ENCODE peak calls at places on chromosomes 12 and 14, in four cellular contexts. One of them, this sample, is unnamed.
A peak's percentile ranks its signal among the peaks of the same experiment; 100 is the strongest.

GRCh38 chr12:85805654-85806053 is 30.6 kb downstream of the RASSF9 start:
- DNase-seq in PC-9: no peak
- DNase-seq in thoracic aorta: no peak
- DNase-seq in RWPE2: no peak
- DNase-seq in this sample: no peak

GRCh38 chr14:61466249-61466904 is 145.0 kb downstream of the PRKCH start:
- DNase-seq in PC-9: no peak
- DNase-seq in thoracic aorta: peak; percentile 34
- DNase-seq in RWPE2: peak; percentile 94
- DNase-seq in this sample: peak; percentile 88

GRCh38 chr12:132881853-132882252 is 5.6 kb downstream of the CHFR start:
- DNase-seq in PC-9: no peak
- DNase-seq in thoracic aorta: no peak
- DNase-seq in RWPE2: no peak
- DNase-seq in this sample: no peak

GRCh38 chr12:113788020-113788856 is 177.9 kb downstream of the RBM19 start:
- DNase-seq in PC-9: no peak
- DNase-seq in thoracic aorta: no peak
- DNase-seq in RWPE2: no peak
- DNase-seq in this sample: no peak

GRCh38 chr12:130706311-130706710 is 9.8 kb downstream of the RIMBP2 start:
- DNase-seq in PC-9: no peak
- DNase-seq in thoracic aorta: no peak
- DNase-seq in RWPE2: no peak
- DNase-seq in this sample: no peak

GRCh38 chr12:121003650-121004049 is 12.6 kb downstream of the C12orf43 start:
- DNase-seq in PC-9: no peak
- DNase-seq in thoracic aorta: no peak
- DNase-seq in RWPE2: no peak
- DNase-seq in this sample: no peak

GRCh38 chr12:120234643-120235368 is 30.7 kb downstream of the PXN start:
- DNase-seq in PC-9: peak; percentile 79
- DNase-seq in thoracic aorta: peak; percentile 87
- DNase-seq in RWPE2: no peak
- DNase-seq in this sample: peak; percentile 99

GRCh38 chr12:95380997-95381786 is 92.8 kb upstream of the METAP2 start:
- DNase-seq in PC-9: no peak
- DNase-seq in thoracic aorta: no peak
- DNase-seq in RWPE2: no peak
- DNase-seq in this sample: no peak

GRCh38 chr12:70243510-70244331 is 488 bp downstream of the CNOT2 start:
- DNase-seq in PC-9: peak; percentile 30
- DNase-seq in thoracic aorta: no peak
- DNase-seq in RWPE2: peak; percentile 55
- DNase-seq in this sample: no peak

GRCh38 chr12:45518516-45519235 is 210.8 kb upstream of the ARID2 start:
- DNase-seq in PC-9: no peak
- DNase-seq in thoracic aorta: no peak
- DNase-seq in RWPE2: no peak
- DNase-seq in this sample: no peak

GRCh38 chr14:36582011-36582873 is at the start of gene NKX2-8:
- DNase-seq in PC-9: peak; percentile 30
- DNase-seq in thoracic aorta: no peak
- DNase-seq in RWPE2: no peak
- DNase-seq in this sample: no peak

GRCh38 chr12:109820921-109821381 is 12.2 kb downstream of the TRPV4 start:
- DNase-seq in PC-9: peak; percentile 58
- DNase-seq in thoracic aorta: no peak
- DNase-seq in RWPE2: peak; percentile 83
- DNase-seq in this sample: no peak

GRCh38 chr14:64196668-64197411 is 97.3 kb downstream of the ESR2 start:
- DNase-seq in PC-9: no peak
- DNase-seq in thoracic aorta: no peak
- DNase-seq in RWPE2: no peak
- DNase-seq in this sample: no peak

GRCh38 chr12:98515368-98516183 is at the start of gene TMPO:
- DNase-seq in PC-9: peak; percentile 94
- DNase-seq in thoracic aorta: peak; percentile 28
- DNase-seq in RWPE2: peak; percentile 86
- DNase-seq in this sample: peak; percentile 55

GRCh38 chr14:89407856-89408255 is 9.2 kb downstream of the FOXN3 start:
- DNase-seq in PC-9: no peak
- DNase-seq in thoracic aorta: no peak
- DNase-seq in RWPE2: no peak
- DNase-seq in this sample: no peak

GRCh38 chr14:63760014-63760413 is 32.1 kb upstream of the SGPP1 start:
- DNase-seq in PC-9: no peak
- DNase-seq in thoracic aorta: no peak
- DNase-seq in RWPE2: no peak
- DNase-seq in this sample: no peak

GRCh38 chr12:93468008-93468371 is 676 bp downstream of the MRPL42 start:
- DNase-seq in PC-9: no peak
- DNase-seq in thoracic aorta: no peak
- DNase-seq in RWPE2: no peak
- DNase-seq in this sample: no peak

GRCh38 chr14:55807059-55807499 is 227.1 kb downstream of the KTN1 start:
- DNase-seq in PC-9: peak; percentile 83
- DNase-seq in thoracic aorta: peak; percentile 31
- DNase-seq in RWPE2: peak; percentile 90
- DNase-seq in this sample: peak; percentile 41

GRCh38 chr12:53058674-53059433 is 9.0 kb downstream of the TNS2 start:
- DNase-seq in PC-9: no peak
- DNase-seq in thoracic aorta: no peak
- DNase-seq in RWPE2: no peak
- DNase-seq in this sample: no peak

GRCh38 chr14:75040497-75040896 is 10.8 kb downstream of the MLH3 start:
- DNase-seq in PC-9: no peak
- DNase-seq in thoracic aorta: no peak
- DNase-seq in RWPE2: no peak
- DNase-seq in this sample: no peak

GRCh38 chr14:52089208-52089607 is 20.3 kb upstream of the NID2 start:
- DNase-seq in PC-9: no peak
- DNase-seq in thoracic aorta: no peak
- DNase-seq in RWPE2: no peak
- DNase-seq in this sample: no peak

GRCh38 chr12:51323317-51323960 is 535 bp downstream of the BIN2 start:
- DNase-seq in PC-9: no peak
- DNase-seq in thoracic aorta: no peak
- DNase-seq in RWPE2: no peak
- DNase-seq in this sample: no peak

GRCh38 chr14:72777636-72778035 is 116.3 kb downstream of the DPF3 start:
- DNase-seq in PC-9: no peak
- DNase-seq in thoracic aorta: no peak
- DNase-seq in RWPE2: no peak
- DNase-seq in this sample: no peak

GRCh38 chr12:25648460-25648859 is 95.4 kb upstream of the LMNTD1 start:
- DNase-seq in PC-9: peak; percentile 79
- DNase-seq in thoracic aorta: no peak
- DNase-seq in RWPE2: no peak
- DNase-seq in this sample: peak; percentile 35

GRCh38 chr12:132335179-132335756 is 5.9 kb upstream of the GALNT9 start:
- DNase-seq in PC-9: no peak
- DNase-seq in thoracic aorta: no peak
- DNase-seq in RWPE2: no peak
- DNase-seq in this sample: no peak

GRCh38 chr14:65356327-65356836 is 56.1 kb upstream of the FUT8 start:
- DNase-seq in PC-9: peak; percentile 97
- DNase-seq in thoracic aorta: no peak
- DNase-seq in RWPE2: peak; percentile 96
- DNase-seq in this sample: peak; percentile 94

GRCh38 chr14:57987051-57987450 is 121.2 kb upstream of the SLC35F4 start:
- DNase-seq in PC-9: no peak
- DNase-seq in thoracic aorta: no peak
- DNase-seq in RWPE2: no peak
- DNase-seq in this sample: no peak

GRCh38 chr12:11794311-11794710 is 144.8 kb downstream of the ETV6 start:
- DNase-seq in PC-9: no peak
- DNase-seq in thoracic aorta: no peak
- DNase-seq in RWPE2: no peak
- DNase-seq in this sample: no peak
- H3K4me3 ChIP-seq in PC-9: no peak overlapping the region
- H3K4me3 ChIP-seq in thoracic aorta: peak overlapping the region; percentile 55
- H3K4me3 ChIP-seq in RWPE2: no peak overlapping the region
- H3K4me3 ChIP-seq in this sample: no peak overlapping the region

GRCh38 chr12:1425396-1425729 is 169.0 kb downstream of the FBXL14 start:
- DNase-seq in PC-9: no peak
- DNase-seq in thoracic aorta: no peak
- DNase-seq in RWPE2: no peak
- DNase-seq in this sample: no peak

GRCh38 chr12:1434296-1434955 is 160.0 kb downstream of the FBXL14 start:
- DNase-seq in PC-9: no peak
- DNase-seq in thoracic aorta: no peak
- DNase-seq in RWPE2: no peak
- DNase-seq in this sample: no peak

GRCh38 chr12:1435044-1435443 is 159.3 kb downstream of the FBXL14 start:
- DNase-seq in PC-9: no peak
- DNase-seq in thoracic aorta: no peak
- DNase-seq in RWPE2: no peak
- DNase-seq in this sample: no peak

GRCh38 chr12:1424674-1425395 is 169.5 kb downstream of the FBXL14 start:
- DNase-seq in PC-9: no peak
- DNase-seq in thoracic aorta: no peak
- DNase-seq in RWPE2: no peak
- DNase-seq in this sample: no peak

GRCh38 chr12:1429980-1430379 is 164.4 kb downstream of the FBXL14 start:
- DNase-seq in PC-9: no peak
- DNase-seq in thoracic aorta: peak; percentile 2
- DNase-seq in RWPE2: no peak
- DNase-seq in this sample: peak; percentile 25
- TF ChIP-seq CTCF in PC-9: no peak
- TF ChIP-seq CTCF in thoracic aorta: no peak
- TF ChIP-seq CTCF in RWPE2: no peak
- TF ChIP-seq CTCF in this sample: no peak

GRCh38 chr14:68876976-68877375 is 84.1 kb upstream of the ZFP36L1 start:
- DNase-seq in PC-9: no peak
- DNase-seq in thoracic aorta: no peak
- DNase-seq in RWPE2: no peak
- DNase-seq in this sample: no peak
- H3K36me3 ChIP-seq in PC-9: peaks cover 73% of the 10 kb centered on the region
- H3K36me3 ChIP-seq in thoracic aorta: peaks cover 95% of the 10 kb centered on the region
- H3K36me3 ChIP-seq in RWPE2: peaks cover 98% of the 10 kb centered on the region
- H3K36me3 ChIP-seq in this sample: peaks cover 8% of the 10 kb centered on the region

DNA sequence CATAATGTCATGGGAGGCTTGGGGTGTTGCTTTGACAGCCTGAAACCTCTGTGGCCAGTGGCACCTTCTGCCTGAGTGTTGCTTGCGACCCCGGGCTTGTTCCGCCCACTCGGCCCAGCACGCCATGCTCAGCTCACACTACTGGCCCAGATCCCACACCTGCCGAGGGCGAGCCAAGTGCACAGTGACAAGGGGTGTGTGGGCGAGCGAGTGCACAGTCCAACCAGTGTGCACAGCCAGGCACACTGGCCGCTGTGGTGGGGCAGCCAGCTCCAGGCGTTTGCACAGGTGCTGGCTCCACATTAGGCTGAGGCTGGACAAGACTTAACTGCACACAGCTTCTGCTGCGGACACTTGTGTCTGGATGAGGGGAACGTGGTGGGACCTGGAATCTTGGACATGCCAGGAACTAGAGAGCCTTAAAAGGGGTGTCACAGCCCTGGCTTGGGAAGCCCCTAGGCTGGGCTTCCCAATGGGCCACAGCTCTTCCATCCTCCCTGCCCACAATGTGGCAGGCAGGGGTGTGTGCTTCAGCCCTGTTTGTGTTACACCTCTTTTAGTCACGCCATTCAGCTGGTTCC is 609.2 kb upstream of the FOXG1 start:
- DNase-seq in PC-9: no peak
- DNase-seq in thoracic aorta: no peak
- DNase-seq in RWPE2: no peak
- DNase-seq in this sample: no peak
- H3K4me3 ChIP-seq in PC-9: no peak overlapping the region
- H3K4me3 ChIP-seq in thoracic aorta: no peak overlapping the region
- H3K4me3 ChIP-seq in RWPE2: no peak overlapping the region
- H3K4me3 ChIP-seq in this sample: no peak overlapping the region

DNA sequence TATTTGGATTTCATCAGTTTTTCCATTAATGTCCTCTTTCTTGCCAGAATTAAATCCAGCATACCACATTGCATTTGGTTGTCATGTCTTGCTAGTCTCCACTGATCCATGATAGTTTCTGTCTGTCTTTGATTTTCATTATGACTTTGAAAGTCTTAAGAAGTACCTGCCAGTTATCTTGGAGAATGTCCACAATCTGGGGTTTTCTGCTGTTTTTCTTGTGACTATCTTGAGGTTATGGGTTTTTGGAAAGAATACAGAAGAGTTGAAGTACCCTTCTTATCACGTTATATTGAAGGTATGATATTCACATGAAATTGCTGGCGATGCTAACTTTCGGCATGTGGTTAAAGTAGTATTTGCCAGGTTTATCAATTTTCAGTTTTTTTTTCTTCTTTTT is 282.3 kb upstream of the PRICKLE1 start:
- DNase-seq in PC-9: no peak
- DNase-seq in thoracic aorta: no peak
- DNase-seq in RWPE2: no peak
- DNase-seq in this sample: no peak
- TF ChIP-seq CTCF in PC-9: no peak
- TF ChIP-seq CTCF in thoracic aorta: no peak
- TF ChIP-seq CTCF in RWPE2: no peak
- TF ChIP-seq CTCF in this sample: no peak

GRCh38 chr12:101474248-101474647 is 888 bp upstream of the SPIC start:
- DNase-seq in PC-9: no peak
- DNase-seq in thoracic aorta: no peak
- DNase-seq in RWPE2: no peak
- DNase-seq in this sample: no peak

GRCh38 chr12:101480849-101481248 is 5.7 kb downstream of the SPIC start:
- DNase-seq in PC-9: no peak
- DNase-seq in thoracic aorta: no peak
- DNase-seq in RWPE2: no peak
- DNase-seq in this sample: no peak

GRCh38 chr12:101470939-101471338 is 4.2 kb upstream of the SPIC start:
- DNase-seq in PC-9: no peak
- DNase-seq in thoracic aorta: no peak
- DNase-seq in RWPE2: no peak
- DNase-seq in this sample: no peak

GRCh38 chr12:101474711-101475386 is at the start of gene SPIC:
- DNase-seq in PC-9: no peak
- DNase-seq in thoracic aorta: no peak
- DNase-seq in RWPE2: no peak
- DNase-seq in this sample: no peak

DNA sequence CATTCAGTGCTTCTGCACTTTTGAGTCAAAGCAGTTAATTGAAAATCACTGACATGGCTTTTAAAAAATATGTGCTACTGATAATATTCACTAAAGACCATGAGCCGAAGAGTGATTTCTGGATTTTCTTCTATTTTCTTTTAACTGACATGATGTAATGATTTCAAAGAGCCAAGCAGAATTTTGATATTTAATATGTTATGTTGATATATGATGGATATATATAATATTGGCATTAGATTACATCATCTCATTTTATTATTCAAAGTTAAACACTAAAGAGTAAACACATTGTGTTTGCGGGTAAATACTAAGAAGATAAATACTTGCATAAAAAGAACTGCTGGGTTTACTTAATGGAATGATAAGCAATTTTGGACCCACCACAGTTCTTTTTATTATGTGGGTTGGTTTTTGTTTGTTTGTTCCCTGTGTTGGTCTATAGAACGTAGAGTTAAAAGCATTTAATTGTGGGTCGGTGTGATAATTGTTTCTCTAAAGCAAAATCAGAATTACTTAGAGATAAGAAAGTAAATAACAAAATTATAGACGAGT is 692 bp downstream of the SPIC start:
- DNase-seq in PC-9: no peak
- DNase-seq in thoracic aorta: no peak
- DNase-seq in RWPE2: no peak
- DNase-seq in this sample: no peak
- H3K36me3 ChIP-seq in PC-9: no peaks in the 10 kb centered on the region
- H3K36me3 ChIP-seq in thoracic aorta: no peaks in the 10 kb centered on the region
- H3K36me3 ChIP-seq in RWPE2: no peaks in the 10 kb centered on the region
- H3K36me3 ChIP-seq in this sample: no peaks in the 10 kb centered on the region

This sample was measured in kidney epithelial cell.